ENCODE peak calls at places on chromosome 18, in four cellular contexts. Z is neural progenitor cell, E is colonic mucosa, P is AG10803. S is an unnamed sample.

GRCh38 chr18:31302991-31303390 is 15.0 kb upstream of the DSG1 start:
- DNase-seq in Z (no peak), E (no peak), P (no peak), S (no peak)

GRCh38 chr18:58861353-58861752 is 3.3 kb upstream of the ZNF532 start:
- DNase-seq in Z (peak; percentile 45), E (no peak), P (no peak), S (no peak)

GRCh38 chr18:78986018-78986481 is 6.4 kb downstream of the SALL3 start:
- DNase-seq in P (no peak), E (no peak), Z (peak; percentile 84), S (no peak)

GRCh38 chr18:13451208-13451530 is 232.6 kb downstream of the LDLRAD4 start:
- DNase-seq in E (no peak), Z (no peak), P (no peak), S (no peak)

GRCh38 chr18:13465476-13465875 is 246.9 kb downstream of the LDLRAD4 start:
- DNase-seq in E (no peak), Z (no peak), P (no peak), S (no peak)

GRCh38 chr18:25016666-25017065 is 335.3 kb downstream of the ZNF521 start:
- DNase-seq in P (no peak), Z (no peak), E (no peak), S (no peak)

GRCh38 chr18:70288851-70289328 is at the start of gene SOCS6:
- DNase-seq in Z (peak; percentile 88), E (peak; percentile 56), P (peak; percentile 73), S (peak; percentile 65)

GRCh38 chr18:54130631-54131030 is 93.8 kb downstream of the MBD2 start:
- DNase-seq in Z (peak; percentile 25), E (no peak), P (no peak), S (no peak)

GRCh38 chr18:50629148-50629631 is 69.3 kb downstream of the MAPK4 start:
- DNase-seq in P (no peak), E (no peak), Z (no peak), S (no peak)

GRCh38 chr18:65035701-65036100 is 715.1 kb upstream of the CDH7 start:
- DNase-seq in E (no peak), P (no peak), Z (no peak), S (no peak)

GRCh38 chr18:7104649-7105048 is 12.9 kb downstream of the LAMA1 start:
- DNase-seq in P (no peak), Z (no peak), E (no peak), S (no peak)

GRCh38 chr18:65749881-65750280 is 931 bp upstream of the CDH7 start:
- DNase-seq in P (no peak), E (no peak), Z (peak; percentile 43), S (no peak)

GRCh38 chr18:54939375-54939917 is 19.8 kb downstream of the CCDC68 start:
- DNase-seq in Z (no peak), E (no peak), P (peak; percentile 5), S (no peak)

GRCh38 chr18:77133051-77133919 is 702 bp upstream of the MBP start:
- DNase-seq in Z (peak; percentile 52), P (no peak), E (peak; percentile 50), S (no peak)

GRCh38 chr18:23573948-23574431 is 12.3 kb downstream of the NPC1 start:
- DNase-seq in E (no peak), P (peak; percentile 49), Z (no peak), S (peak; percentile 63)

GRCh38 chr18:60452424-60452823 is 79.8 kb upstream of the MC4R start:
- DNase-seq in Z (no peak), E (no peak), P (peak; percentile 74), S (no peak)

GRCh38 chr18:72672364-72673151 is 128.4 kb upstream of the CBLN2 start:
- DNase-seq in Z (peak; percentile 49), P (peak; percentile 21), E (no peak), S (peak; percentile 7)

GRCh38 chr18:58309610-58310239 is 265.7 kb downstream of the NEDD4L start:
- DNase-seq in E (no peak), Z (no peak), P (no peak), S (no peak)

GRCh38 chr18:5376994-5377393 is 81.5 kb upstream of the ZBTB14 start:
- DNase-seq in E (no peak), P (no peak), Z (no peak), S (no peak)

GRCh38 chr18:25351773-25352628 is at the start of gene ZNF521:
- DNase-seq in Z (peak; percentile 96), P (peak; percentile 88), E (peak; percentile 72), S (peak; percentile 68)

GRCh38 chr18:44870631-44871502 is 190.2 kb downstream of the SETBP1 start:
- DNase-seq in E (no peak), P (no peak), Z (no peak), S (no peak)

GRCh38 chr18:39414009-39414700 is 1848.6 kb upstream of the CELF4 start:
- DNase-seq in Z (no peak), P (peak; percentile 5), E (no peak), S (no peak)

GRCh38 chr18:52716926-52717325 is 376.9 kb downstream of the DCC start:
- DNase-seq in E (peak; percentile 54), P (peak; percentile 22), Z (peak; percentile 8), S (peak; percentile 1)

GRCh38 chr18:24054130-24054529 is 39.6 kb downstream of the TTC39C start:
- DNase-seq in P (peak; percentile 85), E (no peak), Z (no peak), S (no peak)

GRCh38 chr18:45166341-45167108 is 448.8 kb upstream of the SLC14A2 start:
- DNase-seq in P (peak; percentile 99), E (peak; percentile 51), Z (no peak), S (peak; percentile 76)

GRCh38 chr18:2846638-2847340 is at the start of gene EMILIN2:
- DNase-seq in E (peak; percentile 59), Z (peak; percentile 70), P (peak; percentile 31), S (peak; percentile 49)

GRCh38 chr18:2846241-2846637 is 567 bp upstream of the EMILIN2 start:
- DNase-seq in P (peak; percentile 11), Z (peak; percentile 53), E (no peak), S (no peak)

GRCh38 chr18:2848879-2849254 is 2.1 kb downstream of the EMILIN2 start:
- DNase-seq in E (no peak), P (no peak), Z (no peak), S (peak; percentile 23)

GRCh38 chr18:2847341-2848144 is 737 bp downstream of the EMILIN2 start:
- DNase-seq in Z (peak; percentile 73), E (no peak), P (peak; percentile 51), S (peak; percentile 33)

DNA sequence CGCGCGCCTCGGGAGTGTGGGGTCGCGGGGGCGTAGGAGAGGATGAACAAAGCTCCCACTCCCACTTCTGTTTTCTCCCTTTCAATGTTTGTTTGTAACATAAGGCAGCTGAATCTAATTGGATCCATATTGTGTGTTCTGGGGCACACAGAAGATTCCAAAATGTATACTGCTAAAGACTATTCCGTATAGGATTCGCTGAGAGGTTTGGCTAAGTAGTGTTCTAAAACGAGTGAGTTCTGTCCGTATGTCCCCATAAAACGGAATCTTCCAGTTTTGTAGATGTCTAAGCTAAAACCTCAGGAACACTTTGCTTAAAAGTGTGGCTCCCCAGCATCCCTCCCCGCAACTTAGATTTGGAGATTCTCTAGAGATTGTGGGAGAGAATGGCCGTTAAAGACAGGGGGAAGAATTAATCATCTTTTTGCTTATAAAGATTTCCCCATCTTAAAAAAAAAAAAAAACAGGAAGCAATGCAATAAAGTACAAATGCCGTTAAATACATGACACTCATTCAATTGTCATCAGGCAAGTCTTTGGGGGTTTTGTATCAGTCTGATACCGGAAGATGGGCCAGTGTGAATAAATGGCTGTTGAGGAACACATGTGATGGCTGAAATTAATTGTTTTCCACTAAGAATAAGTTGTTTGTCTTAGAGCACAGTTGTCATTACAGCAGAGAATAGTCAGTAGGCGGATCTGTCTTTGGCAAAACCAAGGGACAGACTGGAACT is 1.5 kb downstream of the EMILIN2 start:
- DNase-seq in P (peak; percentile 13), Z (no peak), E (no peak), S (peak; percentile 11)
- H3K4me3 ChIP-seq in P (peak overlapping the region; percentile 68), Z (peak overlapping the region; percentile 68), E (peak overlapping the region; percentile 10), S (no peak overlapping the region)

GRCh38 chr18:22171263-22171838 is 2.0 kb downstream of the GATA6 start:
- DNase-seq in P (no peak), E (no peak), Z (peak; percentile 42), S (no peak)

GRCh38 chr18:22173221-22173927 is 4.0 kb downstream of the GATA6 start:
- DNase-seq in P (no peak), E (peak; percentile 31), Z (no peak), S (no peak)

GRCh38 chr18:22173928-22174301 is 4.5 kb downstream of the GATA6 start:
- DNase-seq in E (peak; percentile 56), Z (peak; percentile 18), P (no peak), S (no peak)

GRCh38 chr18:22171839-22172582 is 2.6 kb downstream of the GATA6 start:
- DNase-seq in P (no peak), E (peak; percentile 26), Z (peak; percentile 65), S (no peak)

GRCh38 chr18:22172594-22173049 is 3.2 kb downstream of the GATA6 start:
- DNase-seq in Z (no peak), E (no peak), P (no peak), S (no peak)
- H3K4me3 ChIP-seq in Z (no peak overlapping the region), E (peak overlapping the region; percentile 50), P (peak overlapping the region; percentile 34), S (no peak overlapping the region)

DNA sequence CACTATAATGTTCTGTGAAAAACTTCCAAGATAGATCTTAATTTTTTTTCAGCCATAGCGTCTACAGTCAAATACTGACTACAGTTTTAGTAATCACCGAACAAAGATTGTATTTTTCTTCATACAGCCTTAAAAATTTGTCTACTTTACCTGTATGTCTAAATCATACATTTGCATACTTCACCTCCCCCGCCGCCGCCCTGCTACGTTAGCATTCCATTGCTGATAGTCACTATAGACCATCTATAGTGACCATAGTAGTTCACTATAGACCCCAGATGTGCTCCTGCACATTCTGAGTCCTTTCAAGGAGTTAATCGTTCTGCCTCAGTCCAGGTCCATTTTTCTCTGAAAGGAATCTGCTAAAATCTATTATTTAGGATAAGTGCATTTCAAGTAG is 325.0 kb downstream of the CCDC178 start:
- DNase-seq in Z (no peak), E (no peak), P (no peak), S (no peak)
- H3K4me3 ChIP-seq in Z (no peak overlapping the region), E (no peak overlapping the region), P (no peak overlapping the region), S (no peak overlapping the region)

DNA sequence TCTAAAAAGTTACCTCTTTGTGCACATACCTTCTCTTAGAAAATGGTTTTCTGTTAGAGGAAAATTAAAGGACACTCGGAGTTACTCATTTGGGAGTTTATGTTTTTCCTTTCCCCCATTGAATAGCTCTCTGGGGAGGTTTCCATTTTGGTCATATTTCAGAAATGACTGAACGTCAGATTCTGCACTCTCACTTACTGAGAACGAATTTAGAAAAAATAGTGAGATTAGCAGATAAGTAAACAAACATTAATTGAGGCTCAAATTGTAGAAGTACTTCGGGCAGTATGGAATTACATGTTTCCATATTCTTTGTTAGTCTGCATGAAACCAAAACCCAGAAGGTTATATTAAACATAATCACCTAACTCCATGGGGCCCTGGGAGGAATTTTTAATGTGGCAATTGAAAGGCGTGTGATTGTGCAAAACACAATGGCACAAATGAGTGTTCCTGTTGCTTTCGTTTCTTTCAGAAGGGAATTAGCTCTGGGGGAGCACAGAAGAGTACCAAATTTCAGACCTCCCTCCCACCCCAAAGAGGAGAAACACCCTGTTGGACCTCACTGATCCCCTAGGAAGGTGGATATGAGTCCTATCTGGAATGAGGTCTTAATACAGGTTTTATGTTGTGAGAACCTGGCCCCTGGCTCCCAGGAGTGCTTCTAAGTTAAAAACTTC is 212.3 kb downstream of the BCL2 start:
- DNase-seq in E (no peak), Z (no peak), P (no peak), S (no peak)
- H3K4me3 ChIP-seq in E (no peak overlapping the region), Z (no peak overlapping the region), P (no peak overlapping the region), S (no peak overlapping the region)

GRCh38 chr18:10784596-10785202 is 258.9 kb downstream of the NAPG start:
- DNase-seq in E (no peak), Z (no peak), P (no peak), S (no peak)
- H3K4me3 ChIP-seq in E (no peak overlapping the region), Z (no peak overlapping the region), P (no peak overlapping the region), S (no peak overlapping the region)

GRCh38 chr18:9346775-9347174 is 12.2 kb downstream of the TWSG1 start:
- DNase-seq in E (no peak), P (no peak), Z (no peak), S (no peak)
- H3K4me3 ChIP-seq in E (no peak overlapping the region), P (no peak overlapping the region), Z (no peak overlapping the region), S (no peak overlapping the region)

S was measured in SJSA1.